ENCODE peak calls at places on chromosomes 5 and 9, in four cellular contexts. Q, N, H and T are unnamed samples.

GRCh38 chr9:33273972-33274328 is 9.1 kb downstream of the CHMP5 start:
- DNase-seq in H (no peak), Q (no peak), N (no peak), T (no peak)

GRCh38 chr9:4596165-4596922 is 65.8 kb upstream of the PLPP6 start:
- DNase-seq in H (peak), Q (no peak), N (no peak), T (no peak)

GRCh38 chr5:172177232-172177631 is 10.8 kb downstream of the STK10 start:
- DNase-seq in H (no peak), Q (no peak), N (no peak), T (no peak)

GRCh38 chr5:39547548-39548154 is 122.9 kb upstream of the DAB2 start:
- DNase-seq in H (no peak), Q (no peak), N (peak), T (peak)

GRCh38 chr9:86945868-86946711 is 1.2 kb downstream of the GAS1 start:
- DNase-seq in N (no peak), H (no peak), Q (peak), T (no peak)

GRCh38 chr9:22041792-22042191 is 32.7 kb upstream of the CDKN2B start:
- DNase-seq in H (no peak), N (no peak), Q (no peak), T (no peak)

GRCh38 chr9:116058421-116058820 is 95.2 kb upstream of the PAPPA start:
- DNase-seq in H (no peak), Q (no peak), N (no peak), T (no peak)

GRCh38 chr9:34384368-34385165 is 7.9 kb upstream of the MYORG start:
- DNase-seq in N (no peak), H (no peak), Q (no peak), T (peak)

GRCh38 chr9:21479152-21479702 is 2.9 kb downstream of the IFNE start:
- DNase-seq in N (no peak), H (no peak), Q (no peak), T (no peak)

GRCh38 chr5:150612905-150613670 is 27.4 kb upstream of the SYNPO start:
- DNase-seq in H (no peak), Q (no peak), N (no peak), T (no peak)

GRCh38 chr5:87298687-87299362 is 31.1 kb downstream of the RASA1 start:
- DNase-seq in H (no peak), N (no peak), Q (no peak), T (no peak)

GRCh38 chr9:131667576-131667975 is 72.3 kb downstream of the RAPGEF1 start:
- DNase-seq in Q (no peak), H (no peak), N (no peak), T (no peak)

GRCh38 chr5:55572011-55572410 is 37.2 kb upstream of the PLPP1 start:
- DNase-seq in H (no peak), N (no peak), Q (peak), T (peak)

GRCh38 chr9:130689937-130690700 is 3.5 kb upstream of the EXOSC2 start:
- DNase-seq in H (peak), Q (no peak), N (peak), T (peak)

GRCh38 chr9:113863345-113863744 is 12.8 kb upstream of the ZNF618 start:
- DNase-seq in N (no peak), H (no peak), Q (no peak), T (no peak)

GRCh38 chr9:111561165-111561719 is 36.3 kb downstream of the ZNF483 start:
- DNase-seq in Q (no peak), H (no peak), N (no peak), T (no peak)

GRCh38 chr9:111559000-111559610 is 34.1 kb downstream of the ZNF483 start:
- DNase-seq in Q (peak), H (no peak), N (no peak), T (no peak)
- TF ChIP-seq HDAC6 in Q (no peak), H (no peak), N (no peak), T (no peak)

GRCh38 chr5:113311301-113311700 is 123.5 kb downstream of the TSSK1B start:
- DNase-seq in H (no peak), Q (no peak), N (no peak), T (no peak)
- TF ChIP-seq BRCA1 in H (no peak), Q (no peak), N (no peak), T (no peak)

GRCh38 chr9:126604059-126604685 is 9.6 kb upstream of the LMX1B start:
- DNase-seq in H (no peak), N (no peak), Q (no peak), T (no peak)

GRCh38 chr9:126595982-126596381 is 17.7 kb upstream of the LMX1B start:
- DNase-seq in Q (no peak), H (no peak), N (no peak), T (no peak)

GRCh38 chr9:126604706-126605105 is 9.0 kb upstream of the LMX1B start:
- DNase-seq in N (no peak), Q (no peak), H (no peak), T (no peak)

DNA sequence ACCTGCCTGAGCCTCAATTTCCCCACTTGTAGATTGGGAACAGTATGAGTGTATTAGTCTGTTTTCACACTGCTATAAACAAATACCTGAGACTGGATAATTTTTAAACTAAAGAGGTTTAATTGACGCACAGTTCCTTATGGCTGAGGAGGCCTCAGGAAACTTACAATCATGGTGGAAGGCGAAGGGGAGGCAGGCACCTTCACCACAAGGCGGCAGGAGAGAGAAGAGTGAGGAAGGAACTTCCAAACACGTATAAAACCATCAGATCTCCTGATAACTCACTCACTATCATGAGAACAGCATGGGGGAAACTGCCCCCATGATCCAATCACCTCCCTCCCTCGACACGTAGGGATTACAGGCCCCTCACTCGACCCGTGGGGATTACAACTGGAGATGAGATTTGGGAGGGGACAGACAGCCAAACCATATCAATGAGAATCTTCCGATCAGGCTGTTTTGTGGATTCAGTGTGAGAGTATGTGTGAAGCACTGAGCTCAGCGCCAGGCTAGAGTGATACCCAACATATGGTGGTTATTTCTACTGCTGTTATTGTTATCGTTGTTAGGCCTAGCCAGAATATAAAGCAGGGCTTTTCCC is 14.6 kb upstream of the LMX1B start:
- DNase-seq in N (no peak), H (no peak), Q (peak), T (no peak)
- TF ChIP-seq HDAC6 in N (no peak), H (no peak), Q (no peak), T (no peak)

DNA sequence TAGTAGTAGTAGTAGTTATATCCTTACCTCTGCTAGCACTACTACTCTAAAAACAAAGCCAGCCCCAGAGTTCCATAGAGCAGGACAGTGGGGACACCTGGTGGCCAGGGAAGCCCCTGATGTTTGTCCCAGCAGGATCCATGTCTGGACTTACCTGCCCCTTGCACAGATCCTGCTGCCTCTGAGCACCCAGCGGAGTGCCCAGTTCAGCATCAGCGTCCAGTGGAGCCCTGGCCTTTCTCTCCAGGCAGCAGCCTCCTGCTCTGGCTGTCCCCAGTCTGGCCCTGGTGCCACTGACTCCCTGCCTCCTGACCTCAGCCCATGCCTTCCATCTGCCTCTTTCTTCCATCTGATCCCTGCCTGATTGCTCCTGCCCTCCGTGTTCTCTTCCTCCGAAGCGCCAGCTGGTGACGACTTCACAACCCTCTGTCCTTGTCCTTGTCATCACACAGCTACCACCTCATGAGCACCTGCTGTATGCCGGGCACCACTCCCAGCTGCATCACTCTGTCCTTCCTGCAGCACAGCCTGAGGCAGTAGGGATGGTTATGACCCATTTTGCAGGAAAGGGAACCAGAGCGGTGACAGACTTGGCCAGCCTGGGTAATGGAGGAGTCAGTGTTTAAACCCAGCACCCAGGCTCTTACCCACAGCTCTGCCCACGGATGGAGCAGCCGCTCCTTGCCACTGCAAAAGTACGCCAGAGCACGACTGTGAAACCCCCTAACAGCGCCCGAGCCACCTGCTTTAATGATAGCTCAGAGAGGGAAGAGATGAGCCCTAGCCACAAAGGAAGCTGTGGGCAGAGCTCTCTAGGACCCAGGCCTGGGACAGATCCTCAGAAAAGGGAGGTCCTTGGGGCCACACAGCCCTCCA is 11.5 kb downstream of the SARDH start:
- DNase-seq in N (peak), Q (no peak), H (no peak), T (peak)
- TF ChIP-seq BRCA1 in N (no peak), Q (no peak), H (no peak), T (no peak)